ENCODE peak calls at places on chromosomes 4 and X, in five cellular contexts. E, Y, Z, S and N are unnamed samples.

GRCh38 chr4:170675568-170676262 is 586.0 kb upstream of the AADAT start:
- DNase-seq in E (no peak), Y (no peak), Z (no peak), S (no peak), N (no peak)

GRCh38 chr4:153684182-153685073 is at the start of gene TLR2:
- DNase-seq in E (peak), Y (peak), Z (peak), S (no peak), N (no peak)

GRCh38 chr4:128289523-128290158 is 2.0 kb upstream of the PGRMC2 start:
- DNase-seq in E (no peak), Y (no peak), Z (no peak), S (no peak), N (no peak)

GRCh38 chrX:47170861-47171692 is 22.6 kb upstream of the UBA1 start:
- DNase-seq in E (no peak), Y (no peak), Z (no peak), S (no peak), N (no peak)

GRCh38 chr4:145583656-145584055 is 35.5 kb upstream of the MMAA start:
- DNase-seq in E (no peak), Y (no peak), Z (no peak), S (no peak), N (no peak)

GRCh38 chr4:13611283-13611842 is 16.2 kb downstream of the BOD1L1 start:
- DNase-seq in E (no peak), Y (no peak), Z (no peak), S (peak), N (peak)

GRCh38 chr4:2781911-2782310 is 11.0 kb upstream of the SH3BP2 start:
- DNase-seq in E (no peak), Y (no peak), Z (no peak), S (no peak), N (no peak)

GRCh38 chr4:108224628-108225053 is 55.9 kb upstream of the LEF1 start:
- DNase-seq in E (no peak), Y (no peak), Z (no peak), S (no peak), N (no peak)

GRCh38 chr4:183405371-183405770 is 39.1 kb upstream of the CDKN2AIP start:
- DNase-seq in E (no peak), Y (no peak), Z (no peak), S (no peak), N (no peak)

GRCh38 chr4:14856076-14856926 is 146.0 kb upstream of the CPEB2 start:
- DNase-seq in E (no peak), Y (no peak), Z (no peak), S (no peak), N (no peak)

GRCh38 chr4:147596377-147596776 is 20.8 kb upstream of the TMEM184C start:
- DNase-seq in E (no peak), Y (no peak), Z (no peak), S (no peak), N (no peak)

GRCh38 chrX:104411800-104412199 is 154.2 kb upstream of the IL1RAPL2 start:
- DNase-seq in E (no peak), Y (no peak), Z (no peak), S (no peak), N (no peak)

GRCh38 chr4:74189331-74190043 is 31.6 kb downstream of the MTHFD2L start:
- DNase-seq in E (no peak), Y (no peak), Z (no peak), S (no peak), N (no peak)

GRCh38 chr4:39036172-39036571 is 4.0 kb upstream of the TMEM156 start:
- DNase-seq in E (no peak), Y (no peak), Z (no peak), S (no peak), N (no peak)

GRCh38 chr4:53702334-53703266 is 111.3 kb upstream of the LNX1 start:
- DNase-seq in E (no peak), Y (no peak), Z (no peak), S (peak), N (peak)

GRCh38 chr4:84940960-84941359 is 25.5 kb downstream of the WDFY3 start:
- DNase-seq in E (no peak), Y (no peak), Z (no peak), S (no peak), N (no peak)

GRCh38 chr4:57091657-57092162 is 18.5 kb downstream of the IGFBP7 start:
- DNase-seq in E (no peak), Y (no peak), Z (no peak), S (no peak), N (no peak)

GRCh38 chr4:786861-787300 is 39.0 kb downstream of the CPLX1 start:
- DNase-seq in E (no peak), Y (no peak), Z (no peak), S (no peak), N (no peak)

GRCh38 chr4:56181140-56181950 is 205.9 kb downstream of the AASDH start:
- DNase-seq in E (no peak), Y (no peak), Z (no peak), S (no peak), N (no peak)

GRCh38 chr4:183987529-183987946 is 82.4 kb downstream of the STOX2 start:
- DNase-seq in E (no peak), Y (no peak), Z (no peak), S (peak), N (peak)

GRCh38 chr4:111519683-111520082 is 625.6 kb upstream of the FAM241A start:
- DNase-seq in E (no peak), Y (no peak), Z (no peak), S (no peak), N (no peak)

GRCh38 chr4:26874110-26874509 is 13.5 kb downstream of the STIM2 start:
- DNase-seq in E (no peak), Y (no peak), Z (no peak), S (no peak), N (no peak)

GRCh38 chrX:12825801-12826200 is 34.6 kb downstream of the PRPS2 start:
- DNase-seq in E (no peak), Y (no peak), Z (no peak), S (no peak), N (no peak)

GRCh38 chrX:136204571-136204970 is 46.6 kb downstream of the MAP7D3 start:
- DNase-seq in E (peak), Y (peak), Z (no peak), S (no peak), N (no peak)

GRCh38 chr4:70399319-70399718 is 1.6 kb downstream of the OPRPN start:
- DNase-seq in E (no peak), Y (no peak), Z (no peak), S (no peak), N (no peak)

GRCh38 chr4:124105212-124105611 is 607.3 kb downstream of the ANKRD50 start:
- DNase-seq in E (no peak), Y (no peak), Z (no peak), S (no peak), N (no peak)

GRCh38 chrX:1500701-1501624 is 36.0 kb downstream of the P2RY8 start:
- DNase-seq in E (no peak), Y (no peak), Z (no peak), S (no peak), N (no peak)

GRCh38 chr4:173448919-173449641 is 50.2 kb upstream of the SCRG1 start:
- DNase-seq in E (no peak), Y (no peak), Z (no peak), S (no peak), N (peak)

GRCh38 chr4:183686461-183686860 is 27.4 kb downstream of the TRAPPC11 start:
- DNase-seq in E (no peak), Y (no peak), Z (no peak), S (no peak), N (no peak)

GRCh38 chr4:15162465-15163283 is 160.4 kb downstream of the CPEB2 start:
- DNase-seq in E (no peak), Y (no peak), Z (no peak), S (no peak), N (no peak)

GRCh38 chr4:44869985-44870384 is 143.6 kb upstream of the GNPDA2 start:
- DNase-seq in E (no peak), Y (no peak), Z (no peak), S (no peak), N (no peak)

GRCh38 chr4:48025005-48025404 is 8.4 kb downstream of the NIPAL1 start:
- DNase-seq in E (no peak), Y (no peak), Z (no peak), S (no peak), N (no peak)

GRCh38 chrX:118239471-118239870 is 106.4 kb upstream of the WDR44 start:
- DNase-seq in E (no peak), Y (no peak), Z (no peak), S (no peak), N (no peak)

GRCh38 chr4:107814758-107815552 is 9.8 kb upstream of the SGMS2 start:
- DNase-seq in E (no peak), Y (no peak), Z (no peak), S (no peak), N (no peak)

GRCh38 chr4:25486171-25486570 is 109.1 kb downstream of the ANAPC4 start:
- DNase-seq in E (no peak), Y (no peak), Z (no peak), S (no peak), N (no peak)

GRCh38 chrX:143694881-143695280 is 25.7 kb downstream of the SPANXN2 start:
- DNase-seq in E (no peak), Y (no peak), Z (no peak), S (no peak), N (no peak)

GRCh38 chrX:39890807-39891206 is 207.0 kb downstream of the BCOR start:
- DNase-seq in E (no peak), Y (no peak), Z (no peak), S (no peak), N (no peak)